ENCODE peak calls at places on chromosomes 2 and 18, in ten cellular contexts. One of them, this sample, is unnamed.
A peak's percentile ranks its signal among the peaks of the same experiment; 100 is the strongest.

GRCh38 chr2:223041527-223042109 is 10.4 kb upstream of the KCNE4 start:
- DNase-seq in right cardiac atrium: peak; percentile 86
- DNase-seq in aorta: peak; percentile 91
- DNase-seq in upper lobe of right lung: no peak
- DNase-seq in adrenal gland: peak; percentile 55
- DNase-seq in left lung: peak; percentile 77
- DNase-seq in pancreas: peak; percentile 78
- DNase-seq in body of pancreas: peak; percentile 90
- DNase-seq in A549: peak; percentile 93
- DNase-seq in neural progenitor cell: no peak
- DNase-seq in this sample: no peak

GRCh38 chr2:173462908-173463840 is 108.5 kb downstream of the CDCA7 start:
- DNase-seq in adrenal gland: no peak
- DNase-seq in aorta: no peak
- DNase-seq in upper lobe of right lung: no peak
- DNase-seq in right cardiac atrium: no peak
- DNase-seq in neural progenitor cell: peak; percentile 43
- DNase-seq in A549: no peak
- DNase-seq in body of pancreas: no peak
- DNase-seq in pancreas: no peak
- DNase-seq in left lung: no peak
- DNase-seq in this sample: no peak

GRCh38 chr2:168241746-168242145 is 5.6 kb downstream of the STK39 start:
- DNase-seq in neural progenitor cell: no peak
- DNase-seq in body of pancreas: no peak
- DNase-seq in adrenal gland: no peak
- DNase-seq in A549: no peak
- DNase-seq in left lung: no peak
- DNase-seq in aorta: no peak
- DNase-seq in right cardiac atrium: no peak
- DNase-seq in pancreas: no peak
- DNase-seq in upper lobe of right lung: no peak
- DNase-seq in this sample: no peak

GRCh38 chr2:74887961-74888670 is 54.2 kb downstream of the HK2 start:
- DNase-seq in pancreas: no peak
- DNase-seq in upper lobe of right lung: no peak
- DNase-seq in adrenal gland: no peak
- DNase-seq in body of pancreas: no peak
- DNase-seq in right cardiac atrium: no peak
- DNase-seq in neural progenitor cell: no peak
- DNase-seq in A549: peak; percentile 15
- DNase-seq in left lung: no peak
- DNase-seq in aorta: no peak
- DNase-seq in this sample: no peak

GRCh38 chr18:3177902-3178687 is 41.7 kb downstream of the MYOM1 start:
- DNase-seq in A549: no peak
- DNase-seq in body of pancreas: no peak
- DNase-seq in pancreas: no peak
- DNase-seq in adrenal gland: peak; percentile 34
- DNase-seq in upper lobe of right lung: peak; percentile 67
- DNase-seq in right cardiac atrium: peak; percentile 51
- DNase-seq in left lung: no peak
- DNase-seq in aorta: peak; percentile 89
- DNase-seq in neural progenitor cell: no peak
- DNase-seq in this sample: peak; percentile 41

GRCh38 chr18:60024345-60024744 is 124.5 kb downstream of the PMAIP1 start:
- DNase-seq in left lung: no peak
- DNase-seq in aorta: no peak
- DNase-seq in adrenal gland: no peak
- DNase-seq in body of pancreas: no peak
- DNase-seq in neural progenitor cell: no peak
- DNase-seq in right cardiac atrium: no peak
- DNase-seq in A549: no peak
- DNase-seq in pancreas: no peak
- DNase-seq in upper lobe of right lung: no peak
- DNase-seq in this sample: no peak

GRCh38 chr2:127422631-127423475 is 4.6 kb downstream of the PROC start:
- DNase-seq in pancreas: no peak
- DNase-seq in adrenal gland: no peak
- DNase-seq in left lung: peak; percentile 87
- DNase-seq in right cardiac atrium: no peak
- DNase-seq in aorta: no peak
- DNase-seq in A549: no peak
- DNase-seq in body of pancreas: no peak
- DNase-seq in neural progenitor cell: peak; percentile 79
- DNase-seq in upper lobe of right lung: peak; percentile 67
- DNase-seq in this sample: no peak

GRCh38 chr2:31660165-31660564 is 79.4 kb upstream of the SRD5A2 start:
- DNase-seq in A549: no peak
- DNase-seq in left lung: no peak
- DNase-seq in upper lobe of right lung: no peak
- DNase-seq in neural progenitor cell: no peak
- DNase-seq in aorta: no peak
- DNase-seq in pancreas: no peak
- DNase-seq in adrenal gland: no peak
- DNase-seq in right cardiac atrium: no peak
- DNase-seq in body of pancreas: no peak
- DNase-seq in this sample: no peak

GRCh38 chr2:196174424-196174823 is 3.0 kb upstream of the STK17B start:
- DNase-seq in upper lobe of right lung: no peak
- DNase-seq in neural progenitor cell: no peak
- DNase-seq in pancreas: no peak
- DNase-seq in right cardiac atrium: no peak
- DNase-seq in left lung: no peak
- DNase-seq in aorta: no peak
- DNase-seq in adrenal gland: no peak
- DNase-seq in body of pancreas: no peak
- DNase-seq in A549: no peak
- DNase-seq in this sample: no peak

GRCh38 chr2:241703128-241703604 is 1.3 kb downstream of the ING5 start:
- DNase-seq in aorta: no peak
- DNase-seq in right cardiac atrium: no peak
- DNase-seq in body of pancreas: no peak
- DNase-seq in A549: peak; percentile 29
- DNase-seq in pancreas: no peak
- DNase-seq in upper lobe of right lung: no peak
- DNase-seq in left lung: peak; percentile 56
- DNase-seq in neural progenitor cell: no peak
- DNase-seq in adrenal gland: no peak
- DNase-seq in this sample: no peak

GRCh38 chr2:11833601-11834000 is 87.2 kb downstream of the LPIN1 start:
- DNase-seq in left lung: no peak
- DNase-seq in neural progenitor cell: no peak
- DNase-seq in aorta: no peak
- DNase-seq in right cardiac atrium: no peak
- DNase-seq in upper lobe of right lung: no peak
- DNase-seq in body of pancreas: no peak
- DNase-seq in A549: no peak
- DNase-seq in pancreas: no peak
- DNase-seq in adrenal gland: no peak
- DNase-seq in this sample: no peak

GRCh38 chr2:120596990-120597594 is 138.6 kb upstream of the GLI2 start:
- DNase-seq in body of pancreas: peak; percentile 35
- DNase-seq in neural progenitor cell: peak; percentile 37
- DNase-seq in pancreas: no peak
- DNase-seq in adrenal gland: no peak
- DNase-seq in A549: no peak
- DNase-seq in upper lobe of right lung: peak; percentile 62
- DNase-seq in left lung: peak; percentile 28
- DNase-seq in right cardiac atrium: peak; percentile 51
- DNase-seq in aorta: peak; percentile 47
- DNase-seq in this sample: no peak

GRCh38 chr18:62616331-62616805 is 93.5 kb downstream of the ZCCHC2 start:
- DNase-seq in pancreas: no peak
- DNase-seq in right cardiac atrium: no peak
- DNase-seq in upper lobe of right lung: no peak
- DNase-seq in A549: no peak
- DNase-seq in body of pancreas: no peak
- DNase-seq in neural progenitor cell: no peak
- DNase-seq in adrenal gland: no peak
- DNase-seq in left lung: no peak
- DNase-seq in aorta: no peak
- DNase-seq in this sample: no peak

GRCh38 chr2:149422337-149422990 is 92.1 kb downstream of the LYPD6 start:
- DNase-seq in A549: peak; percentile 21
- DNase-seq in pancreas: no peak
- DNase-seq in adrenal gland: no peak
- DNase-seq in body of pancreas: peak; percentile 48
- DNase-seq in neural progenitor cell: no peak
- DNase-seq in right cardiac atrium: no peak
- DNase-seq in aorta: no peak
- DNase-seq in left lung: no peak
- DNase-seq in upper lobe of right lung: no peak
- DNase-seq in this sample: no peak

GRCh38 chr2:52933878-52934277 is 833.7 kb upstream of the CHAC2 start:
- DNase-seq in left lung: no peak
- DNase-seq in adrenal gland: no peak
- DNase-seq in aorta: no peak
- DNase-seq in upper lobe of right lung: no peak
- DNase-seq in neural progenitor cell: no peak
- DNase-seq in A549: no peak
- DNase-seq in body of pancreas: no peak
- DNase-seq in right cardiac atrium: no peak
- DNase-seq in pancreas: no peak
- DNase-seq in this sample: no peak

GRCh38 chr2:201407265-201407664 is 44.0 kb downstream of the TRAK2 start:
- DNase-seq in aorta: no peak
- DNase-seq in adrenal gland: no peak
- DNase-seq in right cardiac atrium: no peak
- DNase-seq in A549: no peak
- DNase-seq in left lung: no peak
- DNase-seq in upper lobe of right lung: no peak
- DNase-seq in body of pancreas: no peak
- DNase-seq in neural progenitor cell: no peak
- DNase-seq in pancreas: no peak
- DNase-seq in this sample: no peak

GRCh38 chr2:134705861-134706586 is 12.8 kb downstream of the TMEM163 start:
- DNase-seq in adrenal gland: no peak
- DNase-seq in left lung: no peak
- DNase-seq in aorta: no peak
- DNase-seq in neural progenitor cell: peak; percentile 50
- DNase-seq in A549: no peak
- DNase-seq in right cardiac atrium: no peak
- DNase-seq in pancreas: no peak
- DNase-seq in upper lobe of right lung: no peak
- DNase-seq in body of pancreas: no peak
- DNase-seq in this sample: no peak

GRCh38 chr2:164757934-164758695 is 83.5 kb downstream of the COBLL1 start:
- DNase-seq in left lung: no peak
- DNase-seq in body of pancreas: no peak
- DNase-seq in A549: peak; percentile 68
- DNase-seq in upper lobe of right lung: no peak
- DNase-seq in adrenal gland: no peak
- DNase-seq in aorta: no peak
- DNase-seq in pancreas: no peak
- DNase-seq in neural progenitor cell: no peak
- DNase-seq in right cardiac atrium: no peak
- DNase-seq in this sample: no peak

GRCh38 chr2:182649316-182649715 is 66.7 kb upstream of the DNAJC10 start:
- DNase-seq in left lung: no peak
- DNase-seq in right cardiac atrium: no peak
- DNase-seq in neural progenitor cell: peak; percentile 71
- DNase-seq in aorta: no peak
- DNase-seq in adrenal gland: no peak
- DNase-seq in pancreas: no peak
- DNase-seq in upper lobe of right lung: no peak
- DNase-seq in body of pancreas: no peak
- DNase-seq in A549: peak; percentile 57
- DNase-seq in this sample: no peak

GRCh38 chr2:171180229-171180937 is 19.7 kb upstream of the TLK1 start:
- DNase-seq in aorta: no peak
- DNase-seq in right cardiac atrium: no peak
- DNase-seq in body of pancreas: no peak
- DNase-seq in A549: no peak
- DNase-seq in left lung: no peak
- DNase-seq in upper lobe of right lung: no peak
- DNase-seq in adrenal gland: no peak
- DNase-seq in pancreas: no peak
- DNase-seq in neural progenitor cell: no peak
- DNase-seq in this sample: no peak
- H3K4me3 ChIP-seq in aorta: no peak overlapping the region
- H3K4me3 ChIP-seq in right cardiac atrium: no peak overlapping the region
- H3K4me3 ChIP-seq in body of pancreas: no peak overlapping the region
- H3K4me3 ChIP-seq in A549: no peak overlapping the region
- H3K4me3 ChIP-seq in left lung: no peak overlapping the region
- H3K4me3 ChIP-seq in upper lobe of right lung: no peak overlapping the region
- H3K4me3 ChIP-seq in adrenal gland: no peak overlapping the region
- H3K4me3 ChIP-seq in pancreas: no peak overlapping the region
- H3K4me3 ChIP-seq in neural progenitor cell: no peak overlapping the region
- H3K4me3 ChIP-seq in this sample: no peak overlapping the region

GRCh38 chr2:232530626-232531260 is 4.8 kb downstream of the CHRND start:
- DNase-seq in adrenal gland: no peak
- DNase-seq in right cardiac atrium: no peak
- DNase-seq in A549: no peak
- DNase-seq in aorta: peak; percentile 20
- DNase-seq in body of pancreas: no peak
- DNase-seq in neural progenitor cell: no peak
- DNase-seq in pancreas: no peak
- DNase-seq in upper lobe of right lung: peak; percentile 34
- DNase-seq in left lung: peak; percentile 37
- DNase-seq in this sample: no peak
- H3K4me1 ChIP-seq in adrenal gland: no peaks in the 10 kb centered on the region
- H3K4me1 ChIP-seq in right cardiac atrium: no peaks in the 10 kb centered on the region
- H3K4me1 ChIP-seq in A549: peaks cover under 1% of the 10 kb centered on the region
- H3K4me1 ChIP-seq in aorta: no peaks in the 10 kb centered on the region
- H3K4me1 ChIP-seq in body of pancreas: no peaks in the 10 kb centered on the region
- H3K4me1 ChIP-seq in neural progenitor cell: peaks cover 16% of the 10 kb centered on the region
- H3K4me1 ChIP-seq in pancreas: no peaks in the 10 kb centered on the region
- H3K4me1 ChIP-seq in upper lobe of right lung: no peaks in the 10 kb centered on the region
- H3K4me1 ChIP-seq in left lung: no peaks in the 10 kb centered on the region
- H3K4me1 ChIP-seq in this sample: no peaks in the 10 kb centered on the region

GRCh38 chr18:37481058-37481457 is 84.5 kb downstream of the CELF4 start:
- DNase-seq in neural progenitor cell: peak; percentile 26
- DNase-seq in upper lobe of right lung: no peak
- DNase-seq in aorta: no peak
- DNase-seq in A549: no peak
- DNase-seq in right cardiac atrium: no peak
- DNase-seq in left lung: no peak
- DNase-seq in pancreas: no peak
- DNase-seq in body of pancreas: no peak
- DNase-seq in adrenal gland: no peak
- DNase-seq in this sample: no peak
- H3K27ac ChIP-seq in neural progenitor cell: no peak overlapping the region
- H3K27ac ChIP-seq in upper lobe of right lung: no peak overlapping the region
- H3K27ac ChIP-seq in aorta: no peak overlapping the region
- H3K27ac ChIP-seq in A549: no peak overlapping the region
- H3K27ac ChIP-seq in right cardiac atrium: no peak overlapping the region
- H3K27ac ChIP-seq in left lung: no peak overlapping the region
- H3K27ac ChIP-seq in pancreas: no peak overlapping the region
- H3K27ac ChIP-seq in body of pancreas: no peak overlapping the region
- H3K27ac ChIP-seq in adrenal gland: no peak overlapping the region
- H3K27ac ChIP-seq in this sample: no peak overlapping the region

DNA sequence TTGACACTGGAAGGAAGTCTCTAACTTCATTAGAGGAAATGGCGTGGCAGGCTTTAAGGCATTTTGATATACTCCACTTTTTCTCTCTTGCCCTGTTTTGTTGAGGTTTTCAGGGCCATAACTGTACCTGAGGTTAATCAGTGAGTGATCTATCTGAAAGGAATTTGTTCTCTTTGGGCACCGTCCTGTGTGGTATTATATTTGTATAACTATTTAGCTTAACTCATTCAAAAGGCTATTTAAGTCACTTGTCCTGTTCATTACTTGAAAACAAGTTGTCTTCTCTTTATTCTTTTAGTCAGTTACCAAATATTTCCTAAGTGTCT is 180.4 kb downstream of the NEDD4L start:
- DNase-seq in pancreas: no peak
- DNase-seq in upper lobe of right lung: no peak
- DNase-seq in adrenal gland: no peak
- DNase-seq in aorta: no peak
- DNase-seq in body of pancreas: no peak
- DNase-seq in left lung: no peak
- DNase-seq in neural progenitor cell: no peak
- DNase-seq in A549: no peak
- DNase-seq in right cardiac atrium: no peak
- DNase-seq in this sample: no peak
- H3K4me3 ChIP-seq in pancreas: no peak overlapping the region
- H3K4me3 ChIP-seq in upper lobe of right lung: peak overlapping the region; percentile 44
- H3K4me3 ChIP-seq in adrenal gland: no peak overlapping the region
- H3K4me3 ChIP-seq in aorta: no peak overlapping the region
- H3K4me3 ChIP-seq in body of pancreas: no peak overlapping the region
- H3K4me3 ChIP-seq in left lung: no peak overlapping the region
- H3K4me3 ChIP-seq in neural progenitor cell: no peak overlapping the region
- H3K4me3 ChIP-seq in A549: peak overlapping the region; percentile 45
- H3K4me3 ChIP-seq in right cardiac atrium: no peak overlapping the region
- H3K4me3 ChIP-seq in this sample: peak overlapping the region; percentile 32